ENCODE peak calls at places on chromosomes 6 and 20, in four cellular contexts. S, H, A and N are unnamed samples.

GRCh38 chr20:63633732-63634131 is 6.8 kb upstream of the GMEB2 start:
- DNase-seq in S (no peak), H (no peak), A (no peak), N (no peak)

GRCh38 chr20:51481311-51481997 is 61.1 kb downstream of the NFATC2 start:
- DNase-seq in S (peak), H (no peak), A (no peak), N (no peak)

GRCh38 chr6:115832186-115832585 is 228.5 kb downstream of the FRK start:
- DNase-seq in S (no peak), H (no peak), A (no peak), N (no peak)

GRCh38 chr6:144548525-144548924 is 263.4 kb downstream of the UTRN start:
- DNase-seq in S (no peak), H (no peak), A (no peak), N (no peak)

GRCh38 chr6:33426590-33427563 is 7.0 kb downstream of the SYNGAP1 start:
- DNase-seq in S (no peak), H (no peak), A (no peak), N (no peak)

GRCh38 chr6:157804448-157805327 is 18.4 kb upstream of the SNX9 start:
- DNase-seq in S (no peak), H (no peak), A (no peak), N (no peak)

GRCh38 chr20:6169251-6169650 is 46.4 kb upstream of the FERMT1 start:
- DNase-seq in S (no peak), H (no peak), A (no peak), N (no peak)

GRCh38 chr20:8045946-8046345 is 26.4 kb upstream of the TMX4 start:
- DNase-seq in S (no peak), H (no peak), A (no peak), N (no peak)

GRCh38 chr6:168164462-168165061 is 85.5 kb upstream of the FRMD1 start:
- DNase-seq in S (no peak), H (no peak), A (no peak), N (no peak)

GRCh38 chr6:6333498-6333897 is 13.0 kb upstream of the F13A1 start:
- DNase-seq in S (no peak), H (no peak), A (no peak), N (no peak)